ENCODE peak calls at places on chromosome 19, in nine cellular contexts. R is activated CD4-positive, alpha-beta T cell treated with anti-CD3 and anti-CD28 coated beads for 36 hours; F is stimulated activated naive CD8-positive, alpha-beta T cell treated with anti-CD3 and anti-CD28 coated beads, Interleukin-15, Interleukin-2, amounts not matched to agents 100 U/mL and 50 U/mL, for 24 hours; V is DMS79; N is stimulated activated CD4-positive, alpha-beta T cell treated with anti-CD3 and anti-CD28 coated beads, Interleukin-15, amount 100 ng/mL, for 1 hour; C is skeletal muscle cell; H is endothelial cell; A is heart right ventricle; Y is choroid plexus epithelial cell. Z is an unnamed sample.

GRCh38 chr19:21610787-21611186 is 105.4 kb downstream of the ZNF429 start:
- DNase-seq in C (no peak), N (no peak), Y (no peak), A (no peak), H (no peak), R (no peak), F (no peak), V (no peak), Z (no peak)

GRCh38 chr19:42628411-42629135 is 33.8 kb upstream of the CEACAM8 start:
- DNase-seq in A (no peak), F (peak), Y (no peak), V (no peak), N (no peak), C (no peak), H (no peak), R (peak), Z (peak)

GRCh38 chr19:35513975-35514809 is 743 bp upstream of the DMKN start:
- DNase-seq in F (no peak), H (no peak), A (no peak), Y (peak), V (no peak), N (no peak), R (no peak), C (no peak), Z (no peak)

GRCh38 chr19:6276447-6276846 is 3.3 kb downstream of the MLLT1 start:
- DNase-seq in F (no peak), C (peak), Y (peak), A (no peak), H (no peak), R (no peak), N (no peak), V (no peak), Z (no peak)

GRCh38 chr19:49801966-49802661 is 11.0 kb downstream of the FUZ start:
- DNase-seq in C (peak), Y (peak), N (no peak), F (no peak), R (no peak), V (no peak), H (no peak), A (peak), Z (no peak)

GRCh38 chr19:2255982-2256685 is at the start of gene JSRP1:
- DNase-seq in F (no peak), V (no peak), Y (no peak), R (peak), A (no peak), N (no peak), C (no peak), H (no peak), Z (no peak)

GRCh38 chr19:16773259-16773658 is 53.6 kb downstream of the NWD1 start:
- DNase-seq in C (no peak), Y (no peak), F (no peak), R (no peak), H (no peak), V (no peak), A (no peak), N (no peak), Z (no peak)

GRCh38 chr19:15195381-15195964 is 5.3 kb downstream of the NOTCH3 start:
- DNase-seq in C (no peak), R (peak), H (peak), A (peak), Y (peak), V (peak), N (no peak), F (peak), Z (no peak)

GRCh38 chr19:47499371-47499770 is 15.4 kb upstream of the KPTN start:
- DNase-seq in R (no peak), V (no peak), A (no peak), N (no peak), Y (no peak), H (no peak), C (no peak), F (no peak), Z (no peak)

GRCh38 chr19:2176336-2176994 is 12.7 kb downstream of the DOT1L start:
- DNase-seq in F (no peak), N (no peak), C (no peak), A (no peak), Y (no peak), H (no peak), R (no peak), V (no peak), Z (no peak)

GRCh38 chr19:44608391-44608821 is 5.0 kb upstream of the IGSF23 start:
- DNase-seq in Y (peak), A (no peak), R (no peak), H (no peak), V (no peak), N (no peak), C (peak), F (no peak), Z (no peak)

GRCh38 chr19:3784607-3785463 is 1.3 kb downstream of the MATK start:
- DNase-seq in F (no peak), Y (no peak), A (no peak), V (no peak), R (no peak), C (no peak), H (no peak), N (peak), Z (no peak)

GRCh38 chr19:51511353-51511752 is 9.8 kb upstream of the SIGLEC12 start:
- DNase-seq in A (no peak), F (peak), Y (peak), R (peak), V (no peak), N (no peak), C (no peak), H (peak), Z (no peak)

GRCh38 chr19:47891622-47891922 is 5.5 kb upstream of the SULT2A1 start:
- DNase-seq in R (no peak), A (no peak), N (no peak), Y (no peak), C (no peak), H (no peak), V (no peak), F (no peak), Z (no peak)

GRCh38 chr19:48683349-48683748 is 10.5 kb upstream of the NTN5 start:
- DNase-seq in F (no peak), N (no peak), H (no peak), V (no peak), C (no peak), A (peak), R (peak), Y (peak), Z (no peak)

GRCh38 chr19:39276740-39277139 is 8.5 kb downstream of the IFNL2 start:
- DNase-seq in C (no peak), A (no peak), R (no peak), H (no peak), N (no peak), V (no peak), F (no peak), Y (no peak), Z (no peak)

GRCh38 chr19:45769821-45770191 is 754 bp upstream of the SIX5 start:
- DNase-seq in R (peak), N (peak), C (no peak), H (no peak), A (peak), V (no peak), Y (peak), F (peak), Z (peak)

GRCh38 chr19:719081-719512 is 10.4 kb downstream of the PALM start:
- DNase-seq in C (no peak), V (no peak), F (no peak), Y (peak), H (no peak), R (no peak), A (no peak), N (no peak), Z (no peak)

GRCh38 chr19:9538183-9539058 is at the start of gene ZNF426:
- DNase-seq in F (peak), N (peak), R (peak), V (peak), C (peak), Y (peak), H (peak), A (peak), Z (peak)

GRCh38 chr19:29662604-29663404 is 2.5 kb upstream of the PLEKHF1 start:
- DNase-seq in Y (peak), C (peak), H (no peak), R (peak), F (peak), V (no peak), N (no peak), A (peak), Z (no peak)

GRCh38 chr19:4278010-4278409 is 1.1 kb upstream of the SHD start:
- DNase-seq in R (no peak), Y (no peak), F (no peak), V (no peak), A (no peak), N (no peak), H (no peak), C (no peak), Z (no peak)